ENCODE peak calls at places on chromosomes 3 and 15, in five cellular contexts. One of them, this sample, is unnamed. For H3K4me1, the result is how much of the 10 kb centered on the place peaks cover.

GRCh38 chr3:57949779-57950618 is 58.2 kb upstream of the FLNB start:
- DNase-seq in A549: peak
- DNase-seq in GM23248: peak
- DNase-seq in stomach: peak
- DNase-seq in neuronal stem cell: no peak
- DNase-seq in this sample: no peak

GRCh38 chr15:46685681-46686080 is 1031.6 kb upstream of the SEMA6D start:
- DNase-seq in A549: no peak
- DNase-seq in GM23248: no peak
- DNase-seq in stomach: no peak
- DNase-seq in neuronal stem cell: no peak
- DNase-seq in this sample: no peak

GRCh38 chr3:105118905-105119304 is 247.8 kb upstream of the ALCAM start:
- DNase-seq in A549: peak
- DNase-seq in GM23248: peak
- DNase-seq in stomach: no peak
- DNase-seq in neuronal stem cell: no peak
- DNase-seq in this sample: no peak

GRCh38 chr15:59532770-59533379 is 78.7 kb upstream of the GCNT3 start:
- DNase-seq in A549: peak
- DNase-seq in GM23248: peak
- DNase-seq in stomach: peak
- DNase-seq in neuronal stem cell: peak
- DNase-seq in this sample: no peak

GRCh38 chr3:197454014-197454413 is 101.8 kb downstream of the BDH1 start:
- DNase-seq in A549: peak
- DNase-seq in GM23248: peak
- DNase-seq in stomach: no peak
- DNase-seq in neuronal stem cell: no peak
- DNase-seq in this sample: no peak

GRCh38 chr15:81072551-81072950 is 61.5 kb upstream of the CFAP161 start:
- DNase-seq in A549: no peak
- DNase-seq in GM23248: no peak
- DNase-seq in stomach: no peak
- DNase-seq in neuronal stem cell: no peak
- DNase-seq in this sample: no peak

GRCh38 chr3:32420138-32420981 is 28.7 kb downstream of the CMTM7 start:
- DNase-seq in A549: peak
- DNase-seq in GM23248: peak
- DNase-seq in stomach: peak
- DNase-seq in neuronal stem cell: no peak
- DNase-seq in this sample: no peak

GRCh38 chr3:57164217-57164605 is 942 bp downstream of the IL17RD start:
- DNase-seq in A549: no peak
- DNase-seq in GM23248: peak
- DNase-seq in stomach: peak
- DNase-seq in neuronal stem cell: no peak
- DNase-seq in this sample: no peak

GRCh38 chr15:101479851-101480612 is 9.5 kb downstream of the PCSK6 start:
- DNase-seq in A549: no peak
- DNase-seq in GM23248: no peak
- DNase-seq in stomach: no peak
- DNase-seq in neuronal stem cell: peak
- DNase-seq in this sample: no peak

GRCh38 chr3:181176610-181177009 is 187.1 kb upstream of the DNAJC19 start:
- DNase-seq in A549: peak
- DNase-seq in GM23248: peak
- DNase-seq in stomach: peak
- DNase-seq in neuronal stem cell: peak
- DNase-seq in this sample: peak

GRCh38 chr15:71010997-71011396 is 104.3 kb upstream of the THSD4 start:
- DNase-seq in A549: no peak
- DNase-seq in GM23248: no peak
- DNase-seq in stomach: no peak
- DNase-seq in neuronal stem cell: no peak
- DNase-seq in this sample: no peak

GRCh38 chr3:14143826-14144225 is 19.0 kb downstream of the TMEM43 start:
- DNase-seq in A549: peak
- DNase-seq in GM23248: peak
- DNase-seq in stomach: no peak
- DNase-seq in neuronal stem cell: no peak
- DNase-seq in this sample: no peak

GRCh38 chr15:27479232-27480140 is 508.5 kb downstream of the GABRG3 start:
- DNase-seq in A549: no peak
- DNase-seq in GM23248: peak
- DNase-seq in stomach: no peak
- DNase-seq in neuronal stem cell: no peak
- DNase-seq in this sample: no peak

GRCh38 chr3:135368316-135368715 is 573.3 kb downstream of the EPHB1 start:
- DNase-seq in A549: no peak
- DNase-seq in GM23248: no peak
- DNase-seq in stomach: no peak
- DNase-seq in neuronal stem cell: no peak
- DNase-seq in this sample: no peak

DNA sequence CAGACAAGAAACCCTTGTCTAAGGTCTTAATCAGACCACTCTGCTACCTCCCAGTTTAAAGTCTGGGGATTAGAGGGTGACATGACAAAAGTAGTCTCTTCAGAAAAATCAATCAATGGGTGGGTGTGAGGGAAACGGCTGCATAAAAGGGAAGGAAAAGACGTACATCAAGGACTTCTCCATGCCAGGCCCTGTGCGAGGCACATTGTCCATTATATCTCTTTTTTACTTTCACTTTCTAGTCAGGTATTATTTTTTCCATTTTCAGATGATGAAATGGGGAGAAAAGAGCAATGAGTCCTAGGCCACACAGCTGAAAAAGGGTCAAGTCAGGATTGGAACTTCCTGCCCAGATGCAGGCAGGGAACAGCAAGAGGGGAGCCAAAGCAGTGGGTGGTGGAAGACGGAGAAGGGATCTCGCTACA is 4.6 kb upstream of the CX3CR1 start:
- DNase-seq in A549: no peak
- DNase-seq in GM23248: no peak
- DNase-seq in stomach: no peak
- DNase-seq in neuronal stem cell: no peak
- DNase-seq in this sample: no peak
- H3K4me1 ChIP-seq in A549: under half
- H3K4me1 ChIP-seq in GM23248: under half
- H3K4me1 ChIP-seq in stomach: under half
- H3K4me1 ChIP-seq in neuronal stem cell: under half
- H3K4me1 ChIP-seq in this sample: under half

GRCh38 chr3:134311265-134311664 is 60.6 kb upstream of the RYK start:
- DNase-seq in A549: no peak
- DNase-seq in GM23248: peak
- DNase-seq in stomach: no peak
- DNase-seq in neuronal stem cell: no peak
- DNase-seq in this sample: no peak

GRCh38 chr3:134313839-134314587 is 60.2 kb downstream of the AMOTL2 start:
- DNase-seq in A549: no peak
- DNase-seq in GM23248: peak
- DNase-seq in stomach: no peak
- DNase-seq in neuronal stem cell: no peak
- DNase-seq in this sample: no peak

GRCh38 chr3:134311693-134312071 is 61.0 kb upstream of the RYK start:
- DNase-seq in A549: no peak
- DNase-seq in GM23248: no peak
- DNase-seq in stomach: no peak
- DNase-seq in neuronal stem cell: no peak
- DNase-seq in this sample: no peak

GRCh38 chr3:134312873-134313838 is 61.1 kb downstream of the AMOTL2 start:
- DNase-seq in A549: peak
- DNase-seq in GM23248: peak
- DNase-seq in stomach: peak
- DNase-seq in neuronal stem cell: peak
- DNase-seq in this sample: peak

GRCh38 chr3:134312072-134312872 is 61.6 kb upstream of the RYK start:
- DNase-seq in A549: no peak
- DNase-seq in GM23248: peak
- DNase-seq in stomach: peak
- DNase-seq in neuronal stem cell: no peak
- DNase-seq in this sample: no peak
- H3K4me1 ChIP-seq in A549: half or more
- H3K4me1 ChIP-seq in GM23248: half or more
- H3K4me1 ChIP-seq in stomach: under half
- H3K4me1 ChIP-seq in neuronal stem cell: under half
- H3K4me1 ChIP-seq in this sample: under half

DNA sequence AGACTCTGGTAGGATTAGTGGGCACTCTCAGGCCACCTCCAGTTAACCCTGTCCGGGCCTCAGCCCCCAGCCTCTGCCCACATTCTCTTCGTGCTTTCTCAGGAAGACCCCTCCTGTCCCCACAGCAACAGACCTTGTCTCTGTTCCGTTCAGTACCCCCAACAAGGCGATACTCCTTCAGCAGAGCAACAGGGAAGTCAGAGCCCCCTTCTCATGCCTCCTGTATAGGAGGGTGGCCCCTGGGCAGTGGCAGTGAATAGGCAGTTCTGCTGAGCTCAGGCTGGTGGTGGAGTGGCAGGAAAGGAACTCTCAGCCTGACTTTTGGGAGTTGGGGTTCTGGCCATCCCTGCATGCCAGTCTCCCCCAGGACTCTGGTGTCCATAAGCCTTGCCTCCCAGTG is 513 bp downstream of the SEMA3B start:
- DNase-seq in A549: no peak
- DNase-seq in GM23248: no peak
- DNase-seq in stomach: no peak
- DNase-seq in neuronal stem cell: no peak
- DNase-seq in this sample: no peak
- H3K4me1 ChIP-seq in A549: half or more
- H3K4me1 ChIP-seq in GM23248: under half
- H3K4me1 ChIP-seq in stomach: half or more
- H3K4me1 ChIP-seq in neuronal stem cell: under half
- H3K4me1 ChIP-seq in this sample: under half

DNA sequence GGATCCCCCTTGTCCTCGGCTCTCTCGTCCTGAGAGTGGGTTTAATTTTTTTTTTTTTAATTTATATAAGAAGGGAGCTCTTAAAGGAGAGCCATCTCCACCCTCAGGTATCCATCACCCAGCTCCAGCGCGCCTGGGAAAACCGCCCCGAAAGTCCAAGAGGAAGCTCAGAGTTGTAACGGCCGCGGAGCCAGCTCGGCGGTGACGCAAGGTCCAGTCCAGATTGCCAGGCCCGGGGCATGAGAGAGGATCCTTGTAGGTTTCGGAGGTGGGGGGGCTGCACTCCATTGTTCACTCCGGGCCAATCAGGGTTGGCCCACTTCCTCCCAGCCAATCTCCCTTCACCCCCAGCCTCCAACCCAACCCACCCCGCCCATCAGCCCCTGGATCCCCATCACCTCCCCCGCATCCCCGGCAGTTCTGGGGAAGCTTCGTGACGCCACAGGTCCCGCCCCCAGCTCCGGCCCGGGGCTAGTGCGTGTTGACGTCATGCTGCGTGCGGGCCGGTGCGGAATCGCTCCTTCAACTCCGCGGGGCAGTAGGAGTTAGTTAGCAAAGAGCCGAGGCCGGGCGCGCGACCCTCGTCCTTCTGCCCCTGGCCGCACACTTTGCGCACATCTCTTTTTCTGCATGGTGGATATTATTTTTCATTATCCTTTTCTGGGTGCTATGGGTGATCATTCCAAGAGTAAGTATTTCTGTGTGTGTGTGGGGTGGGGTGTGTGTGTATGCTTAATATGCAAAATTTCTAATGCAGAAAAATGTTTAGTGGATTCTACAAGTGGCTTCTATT is at the start of gene ISL2:
- DNase-seq in A549: peak
- DNase-seq in GM23248: peak
- DNase-seq in stomach: peak
- DNase-seq in neuronal stem cell: peak
- DNase-seq in this sample: no peak
- H3K4me1 ChIP-seq in A549: under half
- H3K4me1 ChIP-seq in GM23248: under half
- H3K4me1 ChIP-seq in stomach: under half
- H3K4me1 ChIP-seq in neuronal stem cell: under half
- H3K4me1 ChIP-seq in this sample: half or more

DNA sequence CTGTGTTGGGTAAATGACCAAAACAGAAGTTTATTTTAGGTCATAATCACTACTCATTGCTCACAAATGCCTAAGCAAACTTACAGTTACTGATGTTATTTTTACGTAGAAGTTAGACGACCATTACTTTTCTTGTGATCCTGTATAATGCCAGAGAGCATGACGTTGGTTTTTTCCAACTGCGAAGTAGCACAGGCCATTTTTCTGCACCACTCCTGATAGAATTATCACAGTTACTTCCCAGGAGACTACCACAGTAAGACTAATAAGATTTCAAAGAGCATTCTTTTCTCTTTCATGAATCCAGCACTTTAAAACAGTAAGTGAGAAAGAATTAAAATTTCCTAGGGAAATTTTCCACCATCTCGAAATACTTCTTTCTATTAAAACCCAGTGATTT is 19.8 kb downstream of the CD200 start:
- DNase-seq in A549: no peak
- DNase-seq in GM23248: no peak
- DNase-seq in stomach: no peak
- DNase-seq in neuronal stem cell: no peak
- DNase-seq in this sample: no peak
- H3K4me1 ChIP-seq in A549: under half
- H3K4me1 ChIP-seq in GM23248: under half
- H3K4me1 ChIP-seq in stomach: under half
- H3K4me1 ChIP-seq in neuronal stem cell: under half
- H3K4me1 ChIP-seq in this sample: under half

GRCh38 chr3:50260942-50261441 is 8.0 kb upstream of the SEMA3B start:
- DNase-seq in A549: no peak
- DNase-seq in GM23248: no peak
- DNase-seq in stomach: no peak
- DNase-seq in neuronal stem cell: no peak
- DNase-seq in this sample: no peak
- H3K4me1 ChIP-seq in A549: under half
- H3K4me1 ChIP-seq in GM23248: under half
- H3K4me1 ChIP-seq in stomach: under half
- H3K4me1 ChIP-seq in neuronal stem cell: half or more
- H3K4me1 ChIP-seq in this sample: under half

GRCh38 chr3:10187944-10188343 is 23.2 kb downstream of the IRAK2 start:
- DNase-seq in A549: no peak
- DNase-seq in GM23248: no peak
- DNase-seq in stomach: no peak
- DNase-seq in neuronal stem cell: no peak
- DNase-seq in this sample: no peak

GRCh38 chr3:10189557-10190374 is 25.0 kb downstream of the IRAK2 start:
- DNase-seq in A549: peak
- DNase-seq in GM23248: peak
- DNase-seq in stomach: peak
- DNase-seq in neuronal stem cell: no peak
- DNase-seq in this sample: peak

GRCh38 chr3:10185804-10186762 is 21.4 kb downstream of the IRAK2 start:
- DNase-seq in A549: no peak
- DNase-seq in GM23248: no peak
- DNase-seq in stomach: no peak
- DNase-seq in neuronal stem cell: no peak
- DNase-seq in this sample: no peak

GRCh38 chr3:10187295-10187876 is 22.7 kb downstream of the IRAK2 start:
- DNase-seq in A549: no peak
- DNase-seq in GM23248: no peak
- DNase-seq in stomach: no peak
- DNase-seq in neuronal stem cell: no peak
- DNase-seq in this sample: no peak

GRCh38 chr3:10188798-10189556 is 24.3 kb downstream of the IRAK2 start:
- DNase-seq in A549: no peak
- DNase-seq in GM23248: no peak
- DNase-seq in stomach: no peak
- DNase-seq in neuronal stem cell: no peak
- DNase-seq in this sample: no peak
- H3K4me1 ChIP-seq in A549: half or more
- H3K4me1 ChIP-seq in GM23248: under half
- H3K4me1 ChIP-seq in stomach: half or more
- H3K4me1 ChIP-seq in neuronal stem cell: under half
- H3K4me1 ChIP-seq in this sample: half or more